ENCODE peak calls at places on chromosomes 1 and 21, in nine cellular contexts. F is PC-3; T is left lung; B is CD4-positive, alpha-beta T cell; R is HepG2; J is heart right ventricle; X is lower lobe of right lung; Q is activated naive CD4-positive, alpha-beta T cell treated with anti-CD3 and anti-CD28 coated beads, Interleukin-2, amount 50 U/mL, for 72 hours; Y is left ventricle myocardium superior. O is an unnamed sample.

GRCh38 chr1:1461721-1462317 is 9.7 kb upstream of the ATAD3B start:
- ATAC-seq in Q (no peak), T (peak; percentile 54), B (no peak), J (no peak), Y (no peak), R (peak; percentile 40), F (peak; percentile 64), X (peak; percentile 27), O (peak; percentile 48)

GRCh38 chr1:224931605-224932004 is 2.1 kb downstream of the DNAH14 start:
- ATAC-seq in R (no peak), Q (no peak), J (no peak), Y (no peak), T (no peak), X (no peak), B (no peak), F (no peak), O (no peak)

GRCh38 chr1:206041640-206042039 is 11.3 kb upstream of the RHEX start:
- ATAC-seq in B (no peak), Y (no peak), T (peak; percentile 33), F (no peak), Q (no peak), X (peak; percentile 23), R (peak; percentile 82), J (no peak), O (peak; percentile 82)

GRCh38 chr1:195717651-195718050 is 890.6 kb downstream of the KCNT2 start:
- ATAC-seq in X (no peak), R (peak; percentile 41), Q (no peak), J (no peak), Y (no peak), T (no peak), B (no peak), F (peak; percentile 64), O (no peak)

GRCh38 chr1:183198463-183198862 is 12.4 kb downstream of the LAMC2 start:
- ATAC-seq in B (no peak), X (peak; percentile 34), F (no peak), R (peak; percentile 51), Q (no peak), J (peak; percentile 94), Y (peak; percentile 41), T (peak; percentile 56), O (peak; percentile 98)

GRCh38 chr1:206658981-206659273 is 23.6 kb downstream of the DYRK3 start:
- ATAC-seq in B (no peak), X (no peak), J (peak; percentile 34), Q (no peak), F (no peak), R (peak; percentile 18), Y (peak; percentile 37), T (no peak), O (no peak)

GRCh38 chr1:108209456-108210108 is 9.4 kb upstream of the SLC25A24 start:
- ATAC-seq in R (no peak), X (no peak), Q (no peak), J (no peak), T (no peak), B (no peak), F (no peak), Y (no peak), O (no peak)

GRCh38 chr1:37498872-37499617 is 15.5 kb downstream of the MEAF6 start:
- ATAC-seq in T (peak; percentile 72), Q (no peak), B (no peak), Y (peak; percentile 97), J (peak; percentile 97), X (peak; percentile 75), R (no peak), F (peak; percentile 93), O (peak; percentile 41)

GRCh38 chr1:205285391-205286101 is 36.0 kb downstream of the NUAK2 start:
- ATAC-seq in R (no peak), Q (peak; percentile 52), X (peak; percentile 38), F (no peak), B (peak; percentile 46), J (peak; percentile 48), T (peak; percentile 3), Y (peak; percentile 9), O (no peak)

GRCh38 chr1:1026599-1027413 is 6.9 kb downstream of the AGRN start:
- ATAC-seq in Q (no peak), J (no peak), R (no peak), F (no peak), X (no peak), T (no peak), B (no peak), Y (no peak), O (no peak)

GRCh38 chr21:38597436-38597835 is 99.2 kb upstream of the ERG start:
- ATAC-seq in Y (no peak), X (no peak), R (no peak), B (no peak), T (no peak), F (no peak), J (no peak), Q (no peak), O (peak; percentile 27)

GRCh38 chr1:171403396-171403795 is 81.9 kb upstream of the PRRC2C start:
- ATAC-seq in B (no peak), Q (no peak), J (no peak), T (no peak), X (no peak), R (no peak), F (no peak), Y (no peak), O (peak; percentile 57)

GRCh38 chr21:20507783-20508182 is 490.4 kb upstream of the NCAM2 start:
- ATAC-seq in Q (no peak), Y (no peak), X (peak; percentile 38), B (no peak), J (no peak), F (no peak), R (no peak), T (no peak), O (peak; percentile 22)

GRCh38 chr1:166814611-166815010 is 24.7 kb upstream of the POGK start:
- ATAC-seq in X (peak; percentile 93), Q (no peak), Y (peak; percentile 64), J (no peak), T (peak; percentile 99), B (no peak), R (no peak), F (no peak), O (no peak)

GRCh38 chr1:27821761-27822315 is 8.7 kb upstream of the PPP1R8 start:
- ATAC-seq in Q (no peak), X (no peak), B (no peak), J (no peak), R (no peak), T (no peak), Y (no peak), F (no peak), O (no peak)

GRCh38 chr1:40389234-40389815 is 15.8 kb downstream of the SMAP2 start:
- ATAC-seq in Q (peak; percentile 4), X (no peak), R (peak; percentile 45), J (no peak), F (no peak), B (peak; percentile 14), Y (no peak), T (no peak), O (no peak)

GRCh38 chr21:27423906-27424595 is 457.2 kb upstream of the ADAMTS5 start:
- ATAC-seq in Q (no peak), R (no peak), Y (peak; percentile 70), F (no peak), X (no peak), J (peak; percentile 50), B (no peak), T (no peak), O (no peak)

GRCh38 chr1:110067957-110068645 is 2.4 kb downstream of the ALX3 start:
- ATAC-seq in X (no peak), Q (peak; percentile 21), Y (peak; percentile 16), T (no peak), R (no peak), B (no peak), F (no peak), J (no peak), O (no peak)

GRCh38 chr21:39676054-39676771 is 63.5 kb downstream of the B3GALT5 start:
- ATAC-seq in T (no peak), J (peak; percentile 98), X (no peak), R (peak; percentile 93), Q (peak; percentile 51), B (no peak), Y (peak; percentile 98), F (peak; percentile 91), O (peak; percentile 87)

GRCh38 chr1:15757575-15758401 is 807 bp upstream of the FBLIM1 start:
- ATAC-seq in R (peak; percentile 38), J (peak; percentile 11), Y (peak; percentile 3), T (peak; percentile 5), F (peak; percentile 0), B (no peak), X (peak; percentile 20), Q (no peak), O (peak; percentile 2)

GRCh38 chr1:205449254-205449749 is 6.5 kb downstream of the BLACAT1 start:
- ATAC-seq in J (no peak), B (no peak), R (peak; percentile 59), Q (peak; percentile 7), F (peak; percentile 32), T (peak; percentile 26), X (peak; percentile 9), Y (no peak), O (peak; percentile 7)

GRCh38 chr1:150820710-150821521 is 12.9 kb upstream of the CTSK start:
- ATAC-seq in J (no peak), Y (no peak), Q (peak; percentile 70), R (no peak), X (no peak), T (no peak), B (no peak), F (peak; percentile 100), O (no peak)

GRCh38 chr1:117815926-117816325 is 113.5 kb downstream of the GDAP2 start:
- ATAC-seq in Q (no peak), T (no peak), R (peak; percentile 85), J (no peak), B (no peak), F (no peak), X (no peak), Y (peak; percentile 16), O (no peak)

GRCh38 chr1:227378183-227378582 is 59.9 kb upstream of the CDC42BPA start:
- ATAC-seq in F (no peak), R (no peak), X (no peak), Q (no peak), B (no peak), Y (peak; percentile 81), T (no peak), J (no peak), O (no peak)